ENCODE peak calls at places on chromosomes 1 and 21, in ten cellular contexts. A, Q, M, G, B, P, V, W, C and I are unnamed samples.

GRCh38 chr1:1371354-1371740 is 3.7 kb downstream of the AURKAIP1 start:
- DNase-seq in A (peak; percentile 62), M (no peak), Q (no peak), C (no peak), W (no peak), G (no peak), V (no peak), B (no peak), P (no peak), I (no peak)

GRCh38 chr1:203324103-203325003 is 19.0 kb downstream of the BTG2 start:
- DNase-seq in Q (no peak), M (no peak), G (no peak), V (no peak), B (no peak), W (no peak), A (peak; percentile 53), P (no peak), C (peak; percentile 21), I (no peak)

GRCh38 chr1:171424494-171424893 is 60.8 kb upstream of the PRRC2C start:
- DNase-seq in C (no peak), Q (peak; percentile 93), G (no peak), W (no peak), M (no peak), V (no peak), P (no peak), B (no peak), A (no peak), I (no peak)

GRCh38 chr1:38558476-38559179 is 300.9 kb downstream of the RRAGC start:
- DNase-seq in Q (peak; percentile 73), A (no peak), G (no peak), W (no peak), M (no peak), B (no peak), V (no peak), C (no peak), P (no peak), I (no peak)

GRCh38 chr21:28993293-28993629 is 584 bp upstream of the LTN1 start:
- DNase-seq in M (no peak), W (no peak), P (no peak), A (no peak), V (no peak), Q (no peak), B (no peak), G (no peak), C (no peak), I (no peak)

GRCh38 chr1:43306688-43307457 is 6.1 kb downstream of the TIE1 start:
- DNase-seq in V (no peak), G (no peak), P (no peak), A (no peak), W (no peak), C (no peak), Q (no peak), M (no peak), B (no peak), I (no peak)

GRCh38 chr1:19204665-19205266 is 5.3 kb downstream of the UBR4 start:
- DNase-seq in V (no peak), P (no peak), M (no peak), C (no peak), G (no peak), W (no peak), Q (no peak), B (no peak), A (no peak), I (no peak)

GRCh38 chr1:20371883-20372282 is 81.2 kb downstream of the VWA5B1 start:
- DNase-seq in W (no peak), A (no peak), P (no peak), V (no peak), M (no peak), C (no peak), Q (no peak), B (no peak), G (no peak), I (no peak)

GRCh38 chr1:201336711-201337450 is 40.6 kb downstream of the TNNT2 start:
- DNase-seq in G (no peak), Q (no peak), A (no peak), B (no peak), V (no peak), P (peak; percentile 30), C (no peak), M (no peak), W (no peak), I (no peak)

GRCh38 chr1:78333426-78334012 is 157.3 kb upstream of the PTGFR start:
- DNase-seq in B (no peak), V (no peak), C (no peak), P (no peak), W (no peak), Q (no peak), A (no peak), G (no peak), M (no peak), I (no peak)

GRCh38 chr1:56513095-56513494 is 66.3 kb downstream of the PLPP3 start:
- DNase-seq in B (no peak), M (no peak), W (no peak), G (no peak), Q (no peak), V (no peak), P (no peak), C (no peak), A (no peak), I (no peak)

GRCh38 chr1:172588296-172589291 is 55.6 kb downstream of the SUCO start:
- DNase-seq in Q (peak; percentile 56), G (peak; percentile 51), B (no peak), C (no peak), P (peak; percentile 90), A (no peak), W (peak; percentile 49), M (no peak), V (no peak), I (no peak)

GRCh38 chr1:95126366-95126765 is 9.2 kb downstream of the TLCD4 start:
- DNase-seq in M (no peak), P (no peak), A (no peak), C (no peak), V (no peak), B (no peak), G (no peak), W (no peak), Q (no peak), I (no peak)

GRCh38 chr1:117058810-117059209 is 1.3 kb upstream of the TTF2 start:
- DNase-seq in W (no peak), G (no peak), Q (no peak), C (no peak), A (no peak), B (no peak), M (no peak), V (no peak), P (no peak), I (no peak)

GRCh38 chr1:192573499-192573898 is 2.1 kb upstream of the RGS1 start:
- DNase-seq in A (no peak), P (no peak), C (no peak), M (no peak), Q (no peak), B (no peak), W (no peak), G (no peak), V (no peak), I (no peak)

GRCh38 chr1:170214980-170215910 is 69.5 kb downstream of the NTMT2 start:
- DNase-seq in Q (no peak), G (no peak), M (no peak), P (no peak), W (no peak), A (no peak), C (no peak), V (no peak), B (no peak), I (no peak)

GRCh38 chr1:160607051-160608032 is 28.0 kb upstream of the CD84 start:
- DNase-seq in M (no peak), Q (peak; percentile 77), P (peak; percentile 68), A (peak; percentile 59), C (no peak), V (peak; percentile 44), G (peak; percentile 53), B (peak; percentile 32), W (peak; percentile 21), I (peak; percentile 66)

GRCh38 chr1:185533596-185533995 is 200.6 kb upstream of the HMCN1 start:
- DNase-seq in M (no peak), B (no peak), A (no peak), W (no peak), V (no peak), G (no peak), Q (no peak), C (no peak), P (no peak), I (no peak)

GRCh38 chr1:22830131-22830566 is 119.5 kb downstream of the EPHB2 start:
- DNase-seq in W (no peak), Q (no peak), M (no peak), G (no peak), V (no peak), B (no peak), P (no peak), C (peak; percentile 34), A (no peak), I (no peak)

GRCh38 chr1:110170726-110171125 is 20.4 kb downstream of the SLC6A17 start:
- DNase-seq in P (no peak), B (no peak), W (no peak), G (no peak), M (no peak), C (no peak), Q (no peak), V (no peak), A (no peak), I (no peak)